ENCODE peak calls at places on chromosomes 6 and 20, in five cellular contexts. One of them, this sample, is unnamed.

GRCh38 chr6:49264909-49265308 is 198.1 kb downstream of the MMUT start:
- DNase-seq in amniotic epithelial cell: no peak
- DNase-seq in GM13976: no peak
- DNase-seq in globus pallidus: no peak
- DNase-seq in caudate nucleus: no peak
- DNase-seq in this sample: no peak

GRCh38 chr20:45020236-45020886 is 54.0 kb downstream of the STK4 start:
- DNase-seq in GM13976: no peak
- DNase-seq in amniotic epithelial cell: peak
- DNase-seq in caudate nucleus: no peak
- DNase-seq in globus pallidus: no peak
- DNase-seq in this sample: no peak

GRCh38 chr6:136114661-136115060 is 135.4 kb downstream of the MTFR2 start:
- DNase-seq in GM13976: no peak
- DNase-seq in globus pallidus: no peak
- DNase-seq in amniotic epithelial cell: no peak
- DNase-seq in caudate nucleus: no peak
- DNase-seq in this sample: no peak

GRCh38 chr6:24761193-24761835 is 13.4 kb upstream of the GMNN start:
- DNase-seq in caudate nucleus: no peak
- DNase-seq in amniotic epithelial cell: no peak
- DNase-seq in GM13976: peak
- DNase-seq in globus pallidus: no peak
- DNase-seq in this sample: no peak

GRCh38 chr20:5400164-5400762 is 83.5 kb upstream of the PROKR2 start:
- DNase-seq in caudate nucleus: no peak
- DNase-seq in amniotic epithelial cell: peak
- DNase-seq in globus pallidus: no peak
- DNase-seq in GM13976: no peak
- DNase-seq in this sample: peak

GRCh38 chr6:113903666-113904330 is 46.7 kb downstream of the MARCKS start:
- DNase-seq in amniotic epithelial cell: peak
- DNase-seq in caudate nucleus: no peak
- DNase-seq in GM13976: no peak
- DNase-seq in globus pallidus: peak
- DNase-seq in this sample: no peak

GRCh38 chr6:107670792-107671199 is 153.3 kb downstream of the SCML4 start:
- DNase-seq in caudate nucleus: no peak
- DNase-seq in amniotic epithelial cell: peak
- DNase-seq in GM13976: peak
- DNase-seq in globus pallidus: peak
- DNase-seq in this sample: peak

GRCh38 chr20:1949306-1949705 is 44.6 kb downstream of the PDYN start:
- DNase-seq in amniotic epithelial cell: no peak
- DNase-seq in globus pallidus: peak
- DNase-seq in GM13976: no peak
- DNase-seq in caudate nucleus: no peak
- DNase-seq in this sample: no peak

GRCh38 chr6:54156650-54157250 is 45.5 kb downstream of the MLIP start:
- DNase-seq in globus pallidus: no peak
- DNase-seq in GM13976: no peak
- DNase-seq in amniotic epithelial cell: no peak
- DNase-seq in caudate nucleus: no peak
- DNase-seq in this sample: no peak

GRCh38 chr6:41522780-41523548 is 23.2 kb upstream of the FOXP4 start:
- DNase-seq in amniotic epithelial cell: no peak
- DNase-seq in GM13976: no peak
- DNase-seq in caudate nucleus: no peak
- DNase-seq in globus pallidus: no peak
- DNase-seq in this sample: no peak

GRCh38 chr6:45514454-45514853 is 136.7 kb upstream of the SUPT3H start:
- DNase-seq in GM13976: no peak
- DNase-seq in caudate nucleus: no peak
- DNase-seq in amniotic epithelial cell: peak
- DNase-seq in globus pallidus: no peak
- DNase-seq in this sample: peak

GRCh38 chr6:85364354-85364753 is 85.5 kb upstream of the NT5E start:
- DNase-seq in amniotic epithelial cell: peak
- DNase-seq in caudate nucleus: no peak
- DNase-seq in GM13976: no peak
- DNase-seq in globus pallidus: no peak
- DNase-seq in this sample: peak

GRCh38 chr6:54958446-54958845 is 111.9 kb downstream of the FAM83B start:
- DNase-seq in caudate nucleus: no peak
- DNase-seq in globus pallidus: no peak
- DNase-seq in amniotic epithelial cell: no peak
- DNase-seq in GM13976: no peak
- DNase-seq in this sample: no peak

GRCh38 chr6:158026054-158026900 is 44.6 kb downstream of the SYNJ2 start:
- DNase-seq in amniotic epithelial cell: peak
- DNase-seq in GM13976: peak
- DNase-seq in globus pallidus: peak
- DNase-seq in caudate nucleus: peak
- DNase-seq in this sample: peak

GRCh38 chr20:51313275-51313898 is 229.1 kb downstream of the NFATC2 start:
- DNase-seq in caudate nucleus: no peak
- DNase-seq in GM13976: no peak
- DNase-seq in amniotic epithelial cell: no peak
- DNase-seq in globus pallidus: no peak
- DNase-seq in this sample: no peak

GRCh38 chr20:57195023-57195758 is 71.2 kb downstream of the BMP7 start:
- DNase-seq in GM13976: no peak
- DNase-seq in caudate nucleus: no peak
- DNase-seq in globus pallidus: no peak
- DNase-seq in amniotic epithelial cell: no peak
- DNase-seq in this sample: peak

GRCh38 chr6:15674690-15675386 is 12.0 kb upstream of the DTNBP1 start:
- DNase-seq in globus pallidus: no peak
- DNase-seq in caudate nucleus: no peak
- DNase-seq in amniotic epithelial cell: no peak
- DNase-seq in GM13976: no peak
- DNase-seq in this sample: no peak

GRCh38 chr6:34248198-34248726 is 544 bp downstream of the SMIM29 start:
- DNase-seq in GM13976: peak
- DNase-seq in globus pallidus: peak
- DNase-seq in caudate nucleus: no peak
- DNase-seq in amniotic epithelial cell: peak
- DNase-seq in this sample: no peak

GRCh38 chr20:60050193-60050960 is 92.2 kb downstream of the CDH26 start:
- DNase-seq in GM13976: no peak
- DNase-seq in globus pallidus: no peak
- DNase-seq in amniotic epithelial cell: no peak
- DNase-seq in caudate nucleus: no peak
- DNase-seq in this sample: no peak

This sample was measured in brain microvascular endothelial cell.